ENCODE peak calls at places on chromosomes 7 and 10, in ten cellular contexts. T is epithelial cell of esophagus; F is GM06990; H is WTC11; D is Calu3; R is lower leg skin; E is endothelial cell; Q is lung; Z is brain microvascular endothelial cell; U is CD4-positive, alpha-beta T cell. L is an unnamed sample.

GRCh38 chr7:89183726-89184125 is 388.2 kb upstream of the TEX47 start:
- DNase-seq in H (no peak), T (no peak), F (no peak), Q (no peak), Z (no peak), E (no peak), R (no peak), U (no peak), D (no peak), L (no peak)

GRCh38 chr10:4671451-4672145 is 154.4 kb upstream of the AKR1E2 start:
- DNase-seq in Q (no peak), E (no peak), U (no peak), H (no peak), Z (peak), R (no peak), F (no peak), T (peak), D (peak), L (no peak)

GRCh38 chr10:88499569-88500470 is 83.3 kb downstream of the RNLS start:
- DNase-seq in E (no peak), Z (no peak), D (no peak), T (peak), F (no peak), U (no peak), R (no peak), H (no peak), Q (no peak), L (no peak)

GRCh38 chr7:123435080-123435700 is 99.2 kb downstream of the IQUB start:
- DNase-seq in H (no peak), Q (no peak), U (no peak), R (no peak), Z (no peak), E (no peak), D (no peak), T (no peak), F (no peak), L (no peak)

GRCh38 chr7:20594023-20594422 is 21.4 kb upstream of the ABCB5 start:
- DNase-seq in H (no peak), F (no peak), E (no peak), Z (no peak), T (no peak), D (no peak), U (no peak), R (no peak), Q (no peak), L (no peak)

GRCh38 chr7:73978681-73979563 is 49.1 kb upstream of the ELN start:
- DNase-seq in D (peak), F (peak), E (peak), T (peak), Q (no peak), R (no peak), H (peak), Z (peak), U (no peak), L (no peak)

GRCh38 chr10:89479255-89479654 is 56.1 kb downstream of the SLC16A12 start:
- DNase-seq in T (no peak), E (no peak), Q (no peak), Z (no peak), F (no peak), U (no peak), R (peak), D (no peak), H (no peak), L (no peak)

GRCh38 chr7:150340024-150340749 is 1.2 kb downstream of the RARRES2 start:
- DNase-seq in R (no peak), E (no peak), Q (no peak), Z (no peak), F (no peak), H (peak), D (peak), U (no peak), T (no peak), L (peak)

GRCh38 chr7:154592392-154592791 is 410.5 kb downstream of the PAXIP1 start:
- DNase-seq in E (no peak), Q (peak), T (no peak), D (no peak), Z (no peak), H (no peak), R (no peak), U (no peak), F (no peak), L (no peak)

GRCh38 chr7:130146693-130147520 is 58.3 kb downstream of the TMEM209 start:
- DNase-seq in T (no peak), H (no peak), D (no peak), E (no peak), Z (no peak), Q (no peak), R (no peak), U (no peak), F (no peak), L (no peak)

GRCh38 chr10:3407208-3407607 is 234.6 kb upstream of the PITRM1 start:
- DNase-seq in U (no peak), Z (no peak), F (no peak), R (no peak), D (no peak), H (no peak), E (no peak), T (no peak), Q (no peak), L (no peak)

GRCh38 chr7:98551541-98552273 is 65.4 kb upstream of the NPTX2 start:
- DNase-seq in U (no peak), R (no peak), Q (no peak), Z (no peak), D (no peak), F (no peak), H (no peak), T (no peak), E (no peak), L (no peak)

GRCh38 chr10:62422068-62422590 is 48.0 kb downstream of the ZNF365 start:
- DNase-seq in Q (no peak), T (peak), U (no peak), R (no peak), H (no peak), Z (peak), E (no peak), F (no peak), D (no peak), L (no peak)

GRCh38 chr7:142407939-142408573 is 150.2 kb upstream of the PRSS58 start:
- DNase-seq in T (no peak), F (no peak), D (no peak), R (no peak), E (no peak), Q (no peak), H (no peak), Z (no peak), U (no peak), L (no peak)

GRCh38 chr10:98235876-98236275 is 32.1 kb downstream of the LOXL4 start:
- DNase-seq in R (no peak), Q (no peak), F (no peak), H (no peak), U (no peak), D (no peak), Z (no peak), T (no peak), E (no peak), L (no peak)

GRCh38 chr10:133441780-133442179 is 12.0 kb upstream of the SCART1 start:
- DNase-seq in R (no peak), T (no peak), D (no peak), E (no peak), U (no peak), Z (no peak), Q (peak), F (no peak), H (no peak), L (no peak)

GRCh38 chr7:29444267-29444666 is 119.4 kb upstream of the PRR15 start:
- DNase-seq in Q (no peak), T (no peak), D (no peak), H (no peak), E (no peak), F (no peak), U (no peak), R (no peak), Z (no peak), L (no peak)

GRCh38 chr7:158186406-158186805 is 401.2 kb downstream of the PTPRN2 start:
- DNase-seq in U (no peak), D (no peak), H (no peak), E (no peak), Z (no peak), F (no peak), R (no peak), Q (no peak), T (no peak), L (no peak)

GRCh38 chr7:54015251-54015650 is 526.9 kb upstream of the VSTM2A start:
- DNase-seq in H (no peak), T (peak), F (no peak), U (no peak), E (no peak), Q (no peak), Z (no peak), D (no peak), R (no peak), L (no peak)

GRCh38 chr7:159211540-159212182 is 67.0 kb upstream of the VIPR2 start:
- DNase-seq in R (no peak), D (no peak), Z (no peak), U (no peak), E (no peak), F (no peak), Q (no peak), T (no peak), H (no peak), L (no peak)

GRCh38 chr10:484441-484924 is 205.0 kb downstream of the DIP2C start:
- DNase-seq in E (no peak), D (no peak), T (peak), Q (peak), F (no peak), Z (peak), H (peak), U (peak), R (no peak), L (no peak)

GRCh38 chr10:100045592-100045991 is 35.8 kb upstream of the DNMBP start:
- DNase-seq in H (no peak), D (no peak), F (no peak), U (no peak), Q (no peak), T (no peak), E (no peak), R (no peak), Z (no peak), L (no peak)

GRCh38 chr10:60870803-60871202 is 73.2 kb downstream of the RHOBTB1 start:
- DNase-seq in H (no peak), D (no peak), T (no peak), U (no peak), Z (no peak), R (no peak), F (no peak), E (no peak), Q (no peak), L (no peak)

GRCh38 chr10:60871215-60871614 is 72.8 kb downstream of the RHOBTB1 start:
- DNase-seq in Z (no peak), H (no peak), F (no peak), U (no peak), Q (no peak), D (no peak), R (no peak), E (no peak), T (no peak), L (no peak)

GRCh38 chr10:60872451-60872850 is 71.5 kb downstream of the RHOBTB1 start:
- DNase-seq in U (no peak), H (no peak), Z (no peak), D (no peak), E (no peak), Q (no peak), R (no peak), F (no peak), T (no peak), L (no peak)

GRCh38 chr10:60868946-60869345 is 75.0 kb downstream of the RHOBTB1 start:
- DNase-seq in Q (no peak), Z (no peak), H (no peak), D (no peak), U (no peak), T (no peak), R (no peak), E (no peak), F (no peak), L (no peak)

GRCh38 chr10:60869916-60870728 is 73.9 kb downstream of the RHOBTB1 start:
- DNase-seq in E (no peak), T (no peak), Z (no peak), R (no peak), Q (no peak), D (no peak), U (no peak), F (no peak), H (no peak), L (no peak)
- TF ChIP-seq CTCF in E (no peak), T (peak), Z (peak), R (no peak), Q (no peak), D (no peak), U (no peak), F (peak), H (no peak), L (peak)

DNA sequence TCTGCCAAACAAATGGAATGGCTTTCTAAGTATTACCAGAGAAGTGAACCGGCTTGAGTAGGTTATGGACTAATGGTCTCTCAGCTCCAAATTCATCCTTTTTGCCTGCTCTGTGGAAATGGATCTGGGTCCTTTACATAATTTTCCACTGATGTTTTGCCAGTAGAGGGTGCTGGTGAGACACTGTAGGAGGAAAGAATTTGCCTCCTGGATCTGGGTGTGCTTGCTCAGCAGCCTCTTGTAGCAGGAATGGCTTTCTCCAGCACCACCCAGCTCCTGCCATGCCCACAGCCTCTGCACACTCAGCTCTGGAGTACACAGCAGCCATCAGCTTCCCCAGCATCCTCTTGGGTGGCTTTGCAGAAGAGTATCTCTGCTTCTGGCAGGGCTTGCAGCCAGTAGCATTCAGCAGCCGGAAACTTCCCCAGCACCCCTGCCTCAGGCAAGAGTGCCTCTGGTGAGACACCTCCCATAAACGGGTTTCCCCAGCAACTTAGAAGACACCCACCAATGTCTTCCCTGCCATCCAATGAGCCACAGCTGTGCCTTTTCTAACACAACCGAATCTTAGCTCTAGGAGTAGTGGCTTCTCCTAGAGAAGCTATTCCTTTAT is 235.0 kb upstream of the PLPP4 start:
- DNase-seq in E (peak), H (peak), D (peak), F (peak), Z (peak), R (no peak), Q (no peak), U (no peak), T (peak), L (peak)
- TF ChIP-seq CTCF in E (peak), H (peak), D (peak), F (peak), Z (peak), R (no peak), Q (no peak), U (no peak), T (peak), L (peak)

GRCh38 chr7:95996886-95997285 is 224.5 kb downstream of the DYNC1I1 start:
- DNase-seq in H (no peak), E (no peak), D (no peak), T (no peak), Z (no peak), Q (no peak), F (no peak), R (no peak), U (no peak), L (no peak)

GRCh38 chr7:95999481-95999880 is 227.1 kb downstream of the DYNC1I1 start:
- DNase-seq in R (no peak), U (no peak), Q (no peak), F (no peak), H (no peak), T (no peak), Z (peak), E (no peak), D (no peak), L (no peak)

GRCh38 chr7:95993420-95993819 is 221.1 kb downstream of the DYNC1I1 start:
- DNase-seq in Z (no peak), H (no peak), F (no peak), E (no peak), D (no peak), U (no peak), R (no peak), Q (no peak), T (no peak), L (no peak)

GRCh38 chr7:95996174-95996573 is 223.8 kb downstream of the DYNC1I1 start:
- DNase-seq in R (no peak), F (no peak), T (no peak), H (no peak), E (no peak), D (no peak), Q (no peak), Z (no peak), U (no peak), L (no peak)

DNA sequence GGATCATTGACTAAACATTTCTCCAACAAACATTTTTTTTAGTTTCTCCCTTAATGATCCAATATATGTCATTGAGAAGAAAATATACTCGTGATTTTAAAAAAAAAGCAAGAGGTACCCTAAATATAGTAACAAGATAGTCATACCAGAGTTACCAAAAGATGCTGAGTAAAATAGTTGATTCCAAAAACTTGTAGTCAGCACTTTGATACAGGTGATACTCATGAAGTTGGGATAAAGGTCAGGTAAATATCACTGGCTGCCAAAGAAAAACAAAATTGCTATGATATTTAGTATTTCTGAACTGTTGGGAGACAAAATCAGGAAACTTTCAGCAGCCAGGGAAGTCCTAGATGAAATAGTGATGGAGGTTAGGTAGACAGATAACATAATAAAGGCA is 225.3 kb downstream of the DYNC1I1 start:
- DNase-seq in U (no peak), E (no peak), T (no peak), R (no peak), Q (no peak), D (no peak), F (no peak), H (no peak), Z (no peak), L (no peak)
- TF ChIP-seq CTCF in U (no peak), E (no peak), T (no peak), R (no peak), Q (no peak), D (no peak), F (no peak), H (no peak), Z (no peak), L (no peak)

GRCh38 chr10:27540672-27541071 is 36.6 kb downstream of the RAB18 start:
- DNase-seq in D (no peak), F (no peak), Z (no peak), H (no peak), Q (no peak), R (no peak), E (no peak), T (peak), U (no peak), L (no peak)
- TF ChIP-seq CTCF in D (no peak), F (no peak), Z (no peak), H (no peak), Q (no peak), R (no peak), E (no peak), T (no peak), U (no peak), L (no peak)

GRCh38 chr10:36766921-36767320 is 358.5 kb upstream of the ANKRD30A start:
- DNase-seq in U (no peak), T (no peak), R (no peak), H (no peak), Z (no peak), Q (no peak), E (no peak), D (no peak), F (no peak), L (no peak)
- TF ChIP-seq CTCF in U (no peak), T (no peak), R (no peak), H (no peak), Z (no peak), Q (no peak), E (no peak), D (no peak), F (no peak), L (no peak)

GRCh38 chr7:36021367-36021766 is 131.7 kb upstream of the EEPD1 start:
- DNase-seq in D (peak), T (no peak), E (peak), R (no peak), H (peak), Z (no peak), U (no peak), F (no peak), Q (no peak), L (no peak)
- TF ChIP-seq CTCF in D (peak), T (peak), E (peak), R (no peak), H (peak), Z (peak), U (peak), F (peak), Q (no peak), L (peak)